ENCODE peak calls at places on chromosome 11, in seven cellular contexts. O is adrenal gland; T is HFF-Myc; U is lower lobe of right lung; V is psoas muscle; D is CD4-positive, alpha-beta T cell; G is AG10803. B is an unnamed sample.
A peak's percentile ranks its signal among the peaks of the same experiment; 100 is the strongest.

GRCh38 chr11:80722616-80723015 is 1281.8 kb upstream of the TENM4 start:
- DNase-seq in O (no peak), T (no peak), U (no peak), V (no peak), D (no peak), G (no peak), B (peak; percentile 11)

GRCh38 chr11:33716236-33716635 is 15.6 kb upstream of the C11orf91 start:
- DNase-seq in O (no peak), T (no peak), U (no peak), V (no peak), D (no peak), G (peak; percentile 46), B (peak; percentile 53)

GRCh38 chr11:36363361-36364272 is 67.5 kb downstream of the PRR5L start:
- DNase-seq in O (no peak), T (no peak), U (no peak), V (no peak), D (no peak), G (no peak), B (no peak)

GRCh38 chr11:17721242-17721999 is 2.0 kb downstream of the MYOD1 start:
- DNase-seq in O (no peak), T (no peak), U (no peak), V (peak; percentile 57), D (no peak), G (no peak), B (no peak)

GRCh38 chr11:101706541-101706940 is 122.7 kb upstream of the TRPC6 start:
- DNase-seq in O (no peak), T (no peak), U (no peak), V (no peak), D (no peak), G (peak; percentile 21), B (peak; percentile 71)

GRCh38 chr11:8262552-8263108 is 1.0 kb downstream of the LMO1 start:
- DNase-seq in O (peak; percentile 61), T (no peak), U (peak; percentile 49), V (peak; percentile 76), D (no peak), G (peak; percentile 44), B (peak; percentile 45)

GRCh38 chr11:113782134-113782533 is 2.5 kb downstream of the CLDN25 start:
- DNase-seq in O (no peak), T (no peak), U (no peak), V (no peak), D (no peak), G (no peak), B (no peak)

GRCh38 chr11:71447791-71448256 is 369 bp downstream of the DHCR7 start:
- DNase-seq in O (peak; percentile 52), T (no peak), U (no peak), V (no peak), D (peak; percentile 12), G (peak; percentile 2), B (no peak)

GRCh38 chr11:95923441-95923729 is 522 bp downstream of the MTMR2 start:
- DNase-seq in O (no peak), T (no peak), U (no peak), V (no peak), D (no peak), G (no peak), B (no peak)

GRCh38 chr11:112797653-112798293 is 163.4 kb upstream of the NCAM1 start:
- DNase-seq in O (peak; percentile 64), T (no peak), U (no peak), V (no peak), D (no peak), G (peak; percentile 20), B (peak; percentile 6)

GRCh38 chr11:32713496-32713895 is 81.0 kb downstream of the CCDC73 start:
- DNase-seq in O (no peak), T (no peak), U (no peak), V (no peak), D (no peak), G (no peak), B (peak; percentile 4)

GRCh38 chr11:44936951-44937543 is 13.6 kb downstream of the TP53I11 start:
- DNase-seq in O (no peak), T (no peak), U (no peak), V (no peak), D (no peak), G (no peak), B (no peak)

GRCh38 chr11:65524747-65525658 is at the start of gene SCYL1:
- DNase-seq in O (peak; percentile 89), T (peak; percentile 12), U (peak; percentile 85), V (peak; percentile 90), D (peak; percentile 79), G (peak; percentile 78), B (peak; percentile 92)

GRCh38 chr11:132824642-132825041 is 707.7 kb downstream of the OPCML start:
- DNase-seq in O (no peak), T (no peak), U (no peak), V (no peak), D (no peak), G (no peak), B (no peak)

GRCh38 chr11:84580338-84580737 is 1046.8 kb downstream of the DLG2 start:
- DNase-seq in O (no peak), T (no peak), U (no peak), V (no peak), D (no peak), G (no peak), B (no peak)

GRCh38 chr11:84430661-84431060 is 1144.5 kb upstream of the CCDC90B start:
- DNase-seq in O (peak; percentile 12), T (no peak), U (no peak), V (no peak), D (no peak), G (no peak), B (no peak)

GRCh38 chr11:1921576-1922141 is 2.2 kb downstream of the TNNT3 start:
- DNase-seq in O (peak; percentile 41), T (no peak), U (no peak), V (peak; percentile 91), D (no peak), G (peak; percentile 53), B (no peak)

GRCh38 chr11:110613526-110613925 is 98.7 kb downstream of the ARHGAP20 start:
- DNase-seq in O (no peak), T (no peak), U (no peak), V (no peak), D (no peak), G (peak; percentile 24), B (peak; percentile 39)

GRCh38 chr11:62464655-62465054 is 45.8 kb downstream of the SCGB1A1 start:
- DNase-seq in O (no peak), T (no peak), U (no peak), V (no peak), D (no peak), G (no peak), B (no peak)

GRCh38 chr11:109106201-109106906 is 315.6 kb upstream of the C11orf87 start:
- DNase-seq in O (no peak), T (no peak), U (no peak), V (no peak), D (no peak), G (no peak), B (no peak)
- TF ChIP-seq CTCF in O (no peak), T (no peak), U (no peak), V (no peak), D (no peak), G (no peak), B (no peak)

GRCh38 chr11:120752668-120753067 is 241.1 kb downstream of the GRIK4 start:
- DNase-seq in O (no peak), T (no peak), U (no peak), V (no peak), D (no peak), G (no peak), B (no peak)

GRCh38 chr11:120751550-120751949 is 240.0 kb downstream of the GRIK4 start:
- DNase-seq in O (no peak), T (no peak), U (no peak), V (no peak), D (no peak), G (no peak), B (no peak)

GRCh38 chr11:120759046-120759445 is 247.5 kb downstream of the GRIK4 start:
- DNase-seq in O (no peak), T (no peak), U (no peak), V (no peak), D (no peak), G (no peak), B (no peak)

GRCh38 chr11:120756931-120757330 is 245.4 kb downstream of the GRIK4 start:
- DNase-seq in O (no peak), T (no peak), U (no peak), V (no peak), D (no peak), G (no peak), B (no peak)
- TF ChIP-seq CTCF in O (no peak), T (no peak), U (no peak), V (no peak), D (no peak), G (no peak), B (no peak)

GRCh38 chr11:77181226-77181625 is 53.2 kb downstream of the MYO7A start:
- DNase-seq in O (no peak), T (no peak), U (peak; percentile 39), V (peak; percentile 28), D (no peak), G (no peak), B (no peak)

GRCh38 chr11:77180346-77180745 is 52.3 kb downstream of the MYO7A start:
- DNase-seq in O (no peak), T (no peak), U (peak; percentile 17), V (peak; percentile 27), D (no peak), G (no peak), B (no peak)

GRCh38 chr11:77183421-77183984 is 55.5 kb downstream of the MYO7A start:
- DNase-seq in O (no peak), T (no peak), U (no peak), V (no peak), D (no peak), G (no peak), B (no peak)

GRCh38 chr11:77182542-77183420 is 54.7 kb downstream of the MYO7A start:
- DNase-seq in O (no peak), T (no peak), U (peak; percentile 37), V (peak; percentile 34), D (no peak), G (no peak), B (no peak)

GRCh38 chr11:77181799-77182541 is 53.9 kb downstream of the MYO7A start:
- DNase-seq in O (no peak), T (no peak), U (peak; percentile 26), V (peak; percentile 22), D (no peak), G (no peak), B (no peak)
- TF ChIP-seq CTCF in O (no peak), T (no peak), U (no peak), V (no peak), D (no peak), G (no peak), B (no peak)

GRCh38 chr11:121929581-121929980 is 186.4 kb downstream of the BLID start:
- DNase-seq in O (peak; percentile 34), T (no peak), U (no peak), V (peak; percentile 52), D (no peak), G (peak; percentile 68), B (no peak)

GRCh38 chr11:121928597-121929580 is 187.1 kb downstream of the BLID start:
- DNase-seq in O (no peak), T (no peak), U (no peak), V (no peak), D (no peak), G (no peak), B (no peak)

GRCh38 chr11:121930004-121930965 is 185.7 kb downstream of the BLID start:
- DNase-seq in O (peak; percentile 19), T (no peak), U (peak; percentile 55), V (no peak), D (no peak), G (peak; percentile 52), B (peak; percentile 37)

GRCh38 chr11:121927789-121928188 is 188.2 kb downstream of the BLID start:
- DNase-seq in O (no peak), T (no peak), U (no peak), V (no peak), D (no peak), G (no peak), B (no peak)

GRCh38 chr11:121927359-121927758 is 188.7 kb downstream of the BLID start:
- DNase-seq in O (no peak), T (no peak), U (no peak), V (no peak), D (no peak), G (no peak), B (no peak)
- TF ChIP-seq CTCF in O (no peak), T (no peak), U (no peak), V (no peak), D (no peak), G (no peak), B (no peak)

B was measured in fibroblast of villous mesenchyme.